ENCODE peak calls at places on chromosome 16, in four cellular contexts. One of them, this sample, is unnamed.

GRCh38 chr16:83967838-83968482 is at the start of gene NECAB2:
- DNase-seq in AG08396: peak
- DNase-seq in A549: peak
- DNase-seq in tibial artery: no peak
- DNase-seq in this sample: peak

GRCh38 chr16:10729649-10730048 is 14.0 kb upstream of the NUBP1 start:
- DNase-seq in AG08396: no peak
- DNase-seq in A549: peak
- DNase-seq in tibial artery: no peak
- DNase-seq in this sample: peak

GRCh38 chr16:87585452-87586200 is 16.7 kb upstream of the JPH3 start:
- DNase-seq in AG08396: no peak
- DNase-seq in A549: no peak
- DNase-seq in tibial artery: no peak
- DNase-seq in this sample: no peak

GRCh38 chr16:1282275-1282995 is 26.6 kb downstream of the TPSD1 start:
- DNase-seq in AG08396: no peak
- DNase-seq in A549: no peak
- DNase-seq in tibial artery: no peak
- DNase-seq in this sample: no peak

GRCh38 chr16:13324861-13325260 is 423.5 kb downstream of the SHISA9 start:
- DNase-seq in AG08396: no peak
- DNase-seq in A549: no peak
- DNase-seq in tibial artery: no peak
- DNase-seq in this sample: no peak

GRCh38 chr16:19662351-19662750 is 55.7 kb downstream of the KNOP1 start:
- DNase-seq in AG08396: no peak
- DNase-seq in A549: no peak
- DNase-seq in tibial artery: no peak
- DNase-seq in this sample: no peak

GRCh38 chr16:26930776-26931175 is 136.0 kb upstream of the C16orf82 start:
- DNase-seq in AG08396: no peak
- DNase-seq in A549: no peak
- DNase-seq in tibial artery: no peak
- DNase-seq in this sample: no peak

GRCh38 chr16:50520451-50521245 is 27.5 kb upstream of the NKD1 start:
- DNase-seq in AG08396: no peak
- DNase-seq in A549: no peak
- DNase-seq in tibial artery: no peak
- DNase-seq in this sample: no peak

GRCh38 chr16:2990891-2991290 is 10.6 kb upstream of the PKMYT1 start:
- DNase-seq in AG08396: no peak
- DNase-seq in A549: no peak
- DNase-seq in tibial artery: no peak
- DNase-seq in this sample: no peak

GRCh38 chr16:55046146-55046460 is 115.4 kb downstream of the IRX5 start:
- DNase-seq in AG08396: no peak
- DNase-seq in A549: no peak
- DNase-seq in tibial artery: peak
- DNase-seq in this sample: no peak

GRCh38 chr16:75099738-75100615 is 16.6 kb downstream of the LDHD start:
- DNase-seq in AG08396: no peak
- DNase-seq in A549: no peak
- DNase-seq in tibial artery: no peak
- DNase-seq in this sample: no peak

GRCh38 chr16:1486551-1487390 is 2.0 kb downstream of the PTX4 start:
- DNase-seq in AG08396: no peak
- DNase-seq in A549: no peak
- DNase-seq in tibial artery: no peak
- DNase-seq in this sample: no peak

GRCh38 chr16:12392585-12393089 is 411.1 kb downstream of the CPPED1 start:
- DNase-seq in AG08396: no peak
- DNase-seq in A549: no peak
- DNase-seq in tibial artery: no peak
- DNase-seq in this sample: no peak

GRCh38 chr16:13305019-13305755 is 403.8 kb downstream of the SHISA9 start:
- DNase-seq in AG08396: no peak
- DNase-seq in A549: no peak
- DNase-seq in tibial artery: no peak
- DNase-seq in this sample: peak

GRCh38 chr16:85936761-85937343 is 37.9 kb downstream of the IRF8 start:
- DNase-seq in AG08396: no peak
- DNase-seq in A549: no peak
- DNase-seq in tibial artery: no peak
- DNase-seq in this sample: no peak

GRCh38 chr16:89973654-89974335 is 25.2 kb downstream of the DEF8 start:
- DNase-seq in AG08396: no peak
- DNase-seq in A549: no peak
- DNase-seq in tibial artery: no peak
- DNase-seq in this sample: no peak

GRCh38 chr16:13923703-13924298 is 3.8 kb downstream of the ERCC4 start:
- DNase-seq in AG08396: peak
- DNase-seq in A549: peak
- DNase-seq in tibial artery: no peak
- DNase-seq in this sample: peak

GRCh38 chr16:51807551-51807950 is 656.5 kb upstream of the SALL1 start:
- DNase-seq in AG08396: no peak
- DNase-seq in A549: no peak
- DNase-seq in tibial artery: no peak
- DNase-seq in this sample: no peak

GRCh38 chr16:67719778-67720144 is 645 bp upstream of the GFOD2 start:
- DNase-seq in AG08396: peak
- DNase-seq in A549: peak
- DNase-seq in tibial artery: no peak
- DNase-seq in this sample: peak

GRCh38 chr16:13108126-13108525 is 206.7 kb downstream of the SHISA9 start:
- DNase-seq in AG08396: no peak
- DNase-seq in A549: no peak
- DNase-seq in tibial artery: no peak
- DNase-seq in this sample: no peak

GRCh38 chr16:51125992-51126391 is 25.1 kb downstream of the SALL1 start:
- DNase-seq in AG08396: no peak
- DNase-seq in A549: no peak
- DNase-seq in tibial artery: no peak
- DNase-seq in this sample: no peak

GRCh38 chr16:31451681-31452351 is 7.5 kb upstream of the ARMC5 start:
- DNase-seq in AG08396: peak
- DNase-seq in A549: peak
- DNase-seq in tibial artery: peak
- DNase-seq in this sample: peak

GRCh38 chr16:15907863-15908478 is 19.6 kb upstream of the CEP20 start:
- DNase-seq in AG08396: peak
- DNase-seq in A549: peak
- DNase-seq in tibial artery: no peak
- DNase-seq in this sample: peak

GRCh38 chr16:70789231-70789926 is 11.6 kb downstream of the VAC14 start:
- DNase-seq in AG08396: peak
- DNase-seq in A549: peak
- DNase-seq in tibial artery: peak
- DNase-seq in this sample: no peak

GRCh38 chr16:24906199-24906808 is 60.5 kb downstream of the SLC5A11 start:
- DNase-seq in AG08396: peak
- DNase-seq in A549: no peak
- DNase-seq in tibial artery: no peak
- DNase-seq in this sample: peak

GRCh38 chr16:31010943-31011342 is 505 bp upstream of the STX1B start:
- DNase-seq in AG08396: no peak
- DNase-seq in A549: no peak
- DNase-seq in tibial artery: no peak
- DNase-seq in this sample: no peak

GRCh38 chr16:30805370-30806169 is 18.6 kb upstream of the ZNF629 start:
- DNase-seq in AG08396: peak
- DNase-seq in A549: peak
- DNase-seq in tibial artery: peak
- DNase-seq in this sample: peak

This sample was measured in ACHN.